ENCODE peak calls at places on chromosomes 5 and 9, in four cellular contexts. Q, U, V and L are unnamed samples. For H3K9me1, the result is how much of the 10 kb centered on the place peaks cover.

GRCh38 chr9:6788175-6789016 is 30.6 kb downstream of the KDM4C start:
- DNase-seq in V (no peak), U (peak), Q (peak), L (no peak)

GRCh38 chr5:142684508-142685031 is 1.3 kb downstream of the FGF1 start:
- DNase-seq in V (no peak), Q (peak), U (peak), L (no peak)

GRCh38 chr5:42912184-42912766 is 100.6 kb upstream of the SELENOP start:
- DNase-seq in U (peak), Q (peak), V (no peak), L (no peak)

GRCh38 chr9:124347206-124347967 is 67.9 kb downstream of the PSMB7 start:
- DNase-seq in Q (no peak), V (no peak), U (no peak), L (no peak)

GRCh38 chr5:103207653-103208052 is 50.9 kb upstream of the MACIR start:
- DNase-seq in U (peak), Q (peak), V (no peak), L (no peak)

GRCh38 chr5:172564883-172565282 is 76.2 kb upstream of the NEURL1B start:
- DNase-seq in U (no peak), V (no peak), Q (no peak), L (no peak)

GRCh38 chr5:1877434-1878049 is 5.2 kb downstream of the IRX4 start:
- DNase-seq in U (no peak), V (no peak), Q (no peak), L (no peak)

GRCh38 chr5:15008476-15008875 is 136.9 kb upstream of the ANKH start:
- DNase-seq in V (no peak), Q (peak), U (peak), L (peak)

GRCh38 chr9:72315510-72316287 is 49.3 kb downstream of the ZFAND5 start:
- DNase-seq in V (no peak), U (peak), Q (no peak), L (no peak)

GRCh38 chr5:60718186-60718892 is 18.4 kb upstream of the DEPDC1B start:
- DNase-seq in Q (no peak), V (no peak), U (no peak), L (peak)

GRCh38 chr5:148805323-148806290 is 20.8 kb upstream of the ADRB2 start:
- DNase-seq in Q (peak), V (peak), U (peak), L (no peak)

GRCh38 chr9:38234479-38234878 is 158.0 kb upstream of the ALDH1B1 start:
- DNase-seq in Q (no peak), V (no peak), U (no peak), L (no peak)

GRCh38 chr5:40834391-40834848 is 602 bp downstream of the RPL37 start:
- DNase-seq in Q (peak), V (no peak), U (peak), L (no peak)

GRCh38 chr9:89945133-89945532 is 340.3 kb downstream of the GADD45G start:
- DNase-seq in Q (no peak), V (no peak), U (no peak), L (no peak)

GRCh38 chr9:131289301-131290038 is at the start of gene PLPP7:
- DNase-seq in U (peak), Q (peak), V (peak), L (no peak)

GRCh38 chr5:55450050-55450765 is 84.6 kb downstream of the PLPP1 start:
- DNase-seq in U (peak), Q (no peak), V (no peak), L (no peak)

GRCh38 chr5:34599471-34600117 is 56.5 kb upstream of the RAI14 start:
- DNase-seq in V (no peak), Q (no peak), U (no peak), L (no peak)

GRCh38 chr5:34600118-34600493 is 56.0 kb upstream of the RAI14 start:
- DNase-seq in Q (no peak), V (no peak), U (no peak), L (no peak)

GRCh38 chr5:34597034-34597433 is 59.1 kb upstream of the RAI14 start:
- DNase-seq in Q (no peak), V (no peak), U (no peak), L (no peak)

GRCh38 chr5:34603378-34603777 is 52.8 kb upstream of the RAI14 start:
- DNase-seq in V (no peak), Q (no peak), U (no peak), L (no peak)

GRCh38 chr5:34598177-34598794 is 57.8 kb upstream of the RAI14 start:
- DNase-seq in Q (peak), V (no peak), U (peak), L (no peak)
- H3K9me1 ChIP-seq in Q (under half), V (under half), U (under half), L (under half)

DNA sequence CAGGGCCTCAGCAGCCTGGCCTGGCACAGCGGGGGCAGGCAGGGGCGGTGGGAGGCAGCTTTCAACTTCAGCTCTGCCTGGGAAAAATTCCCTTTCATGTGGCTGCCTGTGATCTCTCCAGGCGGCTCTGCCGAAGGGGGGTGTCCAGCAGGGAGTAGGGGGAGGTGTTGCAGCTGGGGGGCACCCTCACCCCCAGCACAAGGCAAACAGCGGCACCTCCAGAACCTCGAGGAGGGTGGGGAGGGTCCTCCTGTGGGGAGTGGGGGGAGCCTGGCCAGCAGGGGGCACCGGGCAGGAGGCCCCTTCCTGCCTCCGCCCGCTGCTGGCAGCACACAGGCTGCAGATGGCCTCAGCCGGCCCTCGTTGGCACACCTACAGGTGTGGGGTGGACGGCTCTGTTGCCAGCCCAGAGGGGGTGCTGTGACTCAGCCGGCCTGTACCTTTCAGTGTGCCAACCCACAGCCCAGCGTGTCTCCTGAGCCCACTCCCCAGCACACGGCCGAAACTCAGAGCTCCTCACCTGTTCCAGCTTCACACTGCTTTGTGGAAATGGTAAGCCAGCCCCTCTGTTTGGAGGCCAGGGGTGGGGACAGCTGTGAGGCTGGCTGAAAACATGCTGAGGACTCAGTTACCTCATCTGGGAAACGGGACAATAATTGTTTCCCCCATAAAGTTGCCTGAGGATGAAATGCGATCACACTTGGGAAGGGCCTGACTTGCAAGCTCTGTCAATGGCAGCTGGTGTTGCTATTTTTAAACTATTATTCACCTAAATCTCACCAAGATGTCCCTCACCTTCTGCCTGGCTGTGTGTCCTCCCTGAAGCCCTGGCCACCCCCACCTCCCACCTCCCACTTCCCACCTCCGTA is 37.0 kb downstream of the CXXC5 start:
- DNase-seq in U (no peak), Q (no peak), V (no peak), L (no peak)
- H3K4me3 ChIP-seq in U (no peak), Q (no peak), V (no peak), L (no peak)

GRCh38 chr5:174759091-174759490 is 34.7 kb downstream of the MSX2 start:
- DNase-seq in Q (no peak), U (no peak), V (no peak), L (no peak)
- H3K9me1 ChIP-seq in Q (under half), U (under half), V (under half), L (under half)

GRCh38 chr9:108724669-108725068 is 131.1 kb downstream of the ACTL7B start:
- DNase-seq in V (no peak), Q (no peak), U (no peak), L (no peak)

GRCh38 chr9:108720191-108720642 is 135.6 kb downstream of the ACTL7B start:
- DNase-seq in U (no peak), V (no peak), Q (no peak), L (no peak)

GRCh38 chr9:108722396-108722795 is 133.4 kb downstream of the ACTL7B start:
- DNase-seq in V (no peak), Q (no peak), U (no peak), L (no peak)

GRCh38 chr9:108727580-108728056 is 128.2 kb downstream of the ACTL7B start:
- DNase-seq in V (no peak), U (no peak), Q (no peak), L (no peak)

DNA sequence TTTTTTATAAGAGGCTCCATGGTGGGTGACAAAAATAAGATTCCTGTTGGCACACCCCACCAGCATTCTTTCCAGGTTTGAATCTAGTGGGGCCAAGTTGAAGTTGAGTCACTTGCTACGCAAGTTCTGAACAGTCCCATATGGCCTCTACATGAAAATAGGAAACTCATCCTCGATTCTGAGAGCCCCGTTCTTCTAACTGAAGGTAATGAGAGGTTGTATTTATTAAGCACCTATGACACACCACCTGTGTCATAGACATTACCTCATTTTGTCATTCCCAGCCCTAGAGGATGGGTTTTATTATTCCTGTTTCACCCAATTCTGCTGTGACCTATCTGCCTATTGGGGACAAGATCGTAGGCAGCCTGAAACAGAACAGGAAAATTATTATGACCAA is 131.7 kb downstream of the ACTL7B start:
- DNase-seq in Q (no peak), V (no peak), U (no peak), L (no peak)
- H3K4me3 ChIP-seq in Q (no peak), V (no peak), U (no peak), L (no peak)

GRCh38 chr5:94481059-94481458 is 137.3 kb downstream of the KIAA0825 start:
- DNase-seq in Q (no peak), V (no peak), U (no peak), L (no peak)
- H3K9me1 ChIP-seq in Q (under half), V (under half), U (under half), L (under half)

GRCh38 chr5:112419050-112419595 is at the start of gene EPB41L4A:
- DNase-seq in V (no peak), Q (peak), U (no peak), L (no peak)

GRCh38 chr5:112419596-112420110 is 576 bp upstream of the EPB41L4A start:
- DNase-seq in U (no peak), Q (peak), V (peak), L (no peak)

GRCh38 chr5:112420111-112420864 is 1.2 kb upstream of the EPB41L4A start:
- DNase-seq in V (peak), U (peak), Q (peak), L (no peak)

GRCh38 chr5:112418412-112419049 is 546 bp downstream of the EPB41L4A start:
- DNase-seq in V (no peak), U (no peak), Q (peak), L (no peak)

GRCh38 chr5:112417931-112418358 is 1.1 kb downstream of the EPB41L4A start:
- DNase-seq in U (no peak), Q (peak), V (no peak), L (no peak)
- H3K4me3 ChIP-seq in U (no peak), Q (peak), V (no peak), L (peak)

DNA sequence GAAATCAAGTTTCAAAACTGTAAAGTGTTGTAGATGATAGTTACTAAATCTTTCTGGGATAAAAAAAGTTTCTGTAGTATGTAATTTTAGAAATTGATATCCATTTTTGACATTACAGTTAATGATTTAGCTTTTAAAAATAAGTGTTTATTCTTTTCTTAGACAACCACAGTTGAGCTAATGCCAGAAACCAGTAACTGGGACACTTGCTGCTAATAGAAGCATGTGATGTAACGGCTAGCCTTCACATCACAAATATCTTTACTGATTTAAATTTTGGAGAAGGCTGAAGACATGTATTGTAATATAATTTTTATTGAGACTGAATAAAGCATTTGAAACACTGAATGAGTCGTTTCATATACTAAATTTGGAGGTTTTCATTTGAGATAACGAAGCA is 18.8 kb downstream of the CSNK1G3 start:
- DNase-seq in U (no peak), Q (no peak), V (no peak), L (no peak)
- H3K9me1 ChIP-seq in U (under half), Q (under half), V (under half), L (under half)

DNA sequence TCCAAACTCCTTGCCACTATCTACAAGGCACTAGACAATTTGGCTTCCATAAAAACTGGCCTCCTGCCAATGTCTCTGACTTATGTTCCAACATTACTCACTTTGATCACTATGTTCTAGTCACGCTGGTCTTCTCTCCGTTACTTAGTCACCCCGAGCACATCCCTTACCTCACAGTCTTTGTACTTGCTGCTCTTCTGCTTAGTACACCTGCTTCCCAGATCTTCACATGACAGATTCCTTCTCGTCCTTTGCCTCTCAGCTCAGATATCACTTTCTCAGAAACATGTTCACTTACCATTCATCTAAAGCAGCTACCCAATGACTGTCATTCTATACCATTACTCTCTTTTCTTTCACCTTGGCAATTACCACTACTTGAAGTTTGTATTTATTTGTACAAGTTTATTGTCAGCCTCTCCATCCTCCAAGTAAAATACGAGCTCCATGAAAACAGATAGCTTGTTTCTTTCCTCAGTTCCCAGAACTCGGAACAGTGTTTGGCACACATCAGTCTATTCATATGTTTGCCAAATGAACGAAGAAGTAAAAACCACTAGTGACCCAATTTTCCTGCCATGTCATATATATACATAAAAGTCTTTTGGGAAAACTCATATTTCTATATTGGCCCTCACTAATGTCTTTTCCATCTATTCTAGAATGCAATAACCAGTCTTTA is 5.9 kb upstream of the SLC22A5 start:
- DNase-seq in V (no peak), Q (peak), U (peak), L (peak)
- H3K4me3 ChIP-seq in V (no peak), Q (no peak), U (no peak), L (no peak)

GRCh38 chr5:150662731-150663516 is 1.9 kb downstream of the MYOZ3 start:
- DNase-seq in V (no peak), Q (no peak), U (no peak), L (no peak)

GRCh38 chr5:150661821-150662596 is 958 bp downstream of the MYOZ3 start:
- DNase-seq in Q (no peak), U (no peak), V (no peak), L (no peak)

GRCh38 chr5:150661086-150661485 is at the start of gene MYOZ3:
- DNase-seq in V (no peak), U (no peak), Q (no peak), L (no peak)

GRCh38 chr5:150663936-150664335 is 2.9 kb downstream of the MYOZ3 start:
- DNase-seq in U (no peak), Q (no peak), V (no peak), L (no peak)

GRCh38 chr5:150665044-150665443 is 4.0 kb downstream of the MYOZ3 start:
- DNase-seq in Q (no peak), U (peak), V (no peak), L (no peak)
- H3K9me1 ChIP-seq in Q (under half), U (under half), V (under half), L (under half)

GRCh38 chr5:16937023-16937379 is 913 bp upstream of the MYO10 start:
- DNase-seq in Q (no peak), V (no peak), U (no peak), L (no peak)
- H3K4me3 ChIP-seq in Q (no peak), V (no peak), U (peak), L (peak)